ENCODE peak calls at places on chromosomes 3 and 15, in eight cellular contexts. R, N, L, B, K, Q, X and T are unnamed samples.
A peak's percentile ranks its signal among the peaks of the same experiment; 100 is the strongest.

GRCh38 chr3:29515451-29515850 is 234.6 kb downstream of the RBMS3 start:
- DNase-seq in K (no peak), Q (no peak), X (no peak), N (peak; percentile 67), R (no peak), B (peak; percentile 68), L (no peak), T (no peak)

GRCh38 chr15:66008920-66009572 is 139.8 kb downstream of the RAB11A start:
- DNase-seq in B (no peak), Q (no peak), N (peak; percentile 71), X (no peak), R (no peak), K (no peak), L (no peak), T (no peak)

GRCh38 chr3:27606537-27606936 is 115.6 kb downstream of the EOMES start:
- DNase-seq in R (no peak), Q (no peak), L (no peak), K (no peak), X (no peak), N (peak; percentile 51), B (peak; percentile 52), T (no peak)

GRCh38 chr3:45870099-45870498 is 16.2 kb upstream of the CCR9 start:
- DNase-seq in X (no peak), L (no peak), Q (no peak), K (no peak), R (peak; percentile 89), N (no peak), B (no peak), T (peak; percentile 92)

GRCh38 chr3:187813198-187813597 is 67.9 kb upstream of the BCL6 start:
- DNase-seq in L (no peak), N (no peak), Q (no peak), R (no peak), K (no peak), X (no peak), B (no peak), T (no peak)

GRCh38 chr15:94677202-94677790 is 445.9 kb downstream of the MCTP2 start:
- DNase-seq in N (no peak), B (no peak), Q (no peak), X (no peak), L (no peak), K (no peak), R (no peak), T (no peak)

GRCh38 chr15:70559840-70560239 is 203.5 kb downstream of the UACA start:
- DNase-seq in R (no peak), L (no peak), B (no peak), X (no peak), Q (no peak), N (no peak), K (no peak), T (peak; percentile 12)

GRCh38 chr3:16767006-16767405 is 117.7 kb upstream of the PLCL2 start:
- DNase-seq in R (no peak), B (peak; percentile 18), X (no peak), N (peak; percentile 9), K (no peak), Q (no peak), L (no peak), T (no peak)

GRCh38 chr3:118525096-118525495 is 509.6 kb downstream of the IGSF11 start:
- DNase-seq in N (no peak), K (no peak), R (no peak), B (no peak), Q (no peak), L (no peak), X (no peak), T (no peak)

GRCh38 chr15:74180689-74181602 is 7.4 kb downstream of the ISLR start:
- DNase-seq in N (no peak), X (no peak), B (peak; percentile 31), K (peak; percentile 69), L (no peak), Q (peak; percentile 6), R (no peak), T (no peak)

GRCh38 chr15:74184582-74185091 is 11.1 kb downstream of the ISLR start:
- DNase-seq in R (no peak), B (no peak), N (peak; percentile 60), X (no peak), Q (no peak), K (peak; percentile 24), L (no peak), T (no peak)

GRCh38 chr15:74179101-74179841 is 5.8 kb downstream of the ISLR start:
- DNase-seq in L (peak; percentile 71), B (peak; percentile 98), R (no peak), X (peak; percentile 63), N (peak; percentile 91), K (peak; percentile 95), Q (peak; percentile 83), T (no peak)

GRCh38 chr15:74179983-74180688 is 6.6 kb downstream of the ISLR start:
- DNase-seq in B (peak; percentile 94), X (no peak), R (no peak), K (peak; percentile 76), Q (peak; percentile 7), N (peak; percentile 75), L (no peak), T (no peak)

DNA sequence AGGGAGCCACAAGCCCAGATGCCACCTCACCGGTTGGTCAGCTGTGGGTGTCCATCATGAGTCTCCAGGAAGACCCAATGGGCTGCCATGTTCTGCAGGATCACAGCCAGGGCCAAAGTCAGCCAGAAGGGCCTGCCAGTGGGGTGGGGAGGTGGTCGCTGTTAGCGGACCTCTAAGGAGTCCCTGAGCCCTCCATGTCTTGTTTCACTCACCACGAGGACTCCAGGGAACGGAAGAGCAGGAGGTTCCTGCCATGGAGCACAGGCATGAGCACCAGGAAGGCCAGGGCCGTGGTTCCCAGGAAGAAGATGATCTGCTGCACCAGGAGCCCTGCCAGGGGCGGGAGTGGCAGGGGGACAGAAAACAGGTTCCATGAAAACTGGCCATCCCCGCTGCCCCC is 8.6 kb downstream of the ISLR start:
- DNase-seq in L (no peak), K (peak; percentile 47), B (no peak), N (no peak), Q (peak; percentile 4), R (no peak), X (no peak), T (no peak)
- H3K4me1 ChIP-seq in L (peaks cover 25% of the 10 kb centered on the region), K (peaks cover 17% of the 10 kb centered on the region), B (peaks cover 46% of the 10 kb centered on the region), N (peaks cover 60% of the 10 kb centered on the region), Q (peaks cover 21% of the 10 kb centered on the region), R (no peaks in the 10 kb centered on the region), X (no peaks in the 10 kb centered on the region), T (no peaks in the 10 kb centered on the region)

GRCh38 chr15:98856540-98856907 is 151.1 kb downstream of the PGPEP1L start:
- DNase-seq in R (no peak), N (peak; percentile 74), Q (no peak), L (no peak), K (no peak), X (no peak), B (peak; percentile 92), T (no peak)
- H3K4me1 ChIP-seq in R (peaks cover 25% of the 10 kb centered on the region), N (peaks cover 73% of the 10 kb centered on the region), Q (peaks cover 43% of the 10 kb centered on the region), L (peaks cover under 1% of the 10 kb centered on the region), K (peaks cover 19% of the 10 kb centered on the region), X (no peaks in the 10 kb centered on the region), B (peaks cover 83% of the 10 kb centered on the region), T (peaks cover 13% of the 10 kb centered on the region)

GRCh38 chr3:123083446-123084124 is 16.8 kb downstream of the PDIA5 start:
- DNase-seq in N (no peak), Q (no peak), R (no peak), B (peak; percentile 49), K (no peak), X (no peak), L (no peak), T (no peak)
- H3K4me1 ChIP-seq in N (peaks cover 16% of the 10 kb centered on the region), Q (peaks cover 24% of the 10 kb centered on the region), R (no peaks in the 10 kb centered on the region), B (peaks cover 63% of the 10 kb centered on the region), K (peaks cover 41% of the 10 kb centered on the region), X (no peaks in the 10 kb centered on the region), L (no peaks in the 10 kb centered on the region), T (no peaks in the 10 kb centered on the region)

DNA sequence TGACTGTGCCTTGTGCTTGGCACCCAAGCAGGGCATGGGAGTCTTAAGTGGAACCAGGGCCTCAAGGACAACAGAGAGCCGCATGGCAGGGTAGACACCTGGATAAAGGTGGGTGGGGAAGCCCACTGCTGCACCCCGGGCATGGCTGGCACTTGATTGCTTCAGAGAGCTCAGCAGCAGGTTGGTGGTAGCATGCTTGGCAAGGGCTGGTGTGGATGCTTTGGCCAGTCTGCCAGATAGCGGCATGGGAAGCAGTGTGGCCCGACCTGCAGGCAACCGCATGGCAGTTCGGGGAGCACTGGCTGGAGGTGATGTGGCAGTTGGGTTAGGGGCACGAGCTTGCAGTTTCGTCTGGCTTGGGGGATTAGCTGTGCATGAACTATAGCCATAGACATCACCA is 2.5 kb downstream of the CCDC71 start:
- DNase-seq in L (no peak), N (no peak), K (peak; percentile 40), Q (no peak), R (no peak), B (no peak), X (no peak), T (no peak)
- H3K4me1 ChIP-seq in L (no peaks in the 10 kb centered on the region), N (peaks cover 16% of the 10 kb centered on the region), K (peaks cover 11% of the 10 kb centered on the region), Q (no peaks in the 10 kb centered on the region), R (peaks cover 25% of the 10 kb centered on the region), B (peaks cover 6% of the 10 kb centered on the region), X (no peaks in the 10 kb centered on the region), T (peaks cover 10% of the 10 kb centered on the region)

GRCh38 chr15:41925209-41925608 is 31.4 kb upstream of the SPTBN5 start:
- DNase-seq in K (no peak), R (no peak), L (peak; percentile 75), X (no peak), N (no peak), Q (no peak), B (no peak), T (no peak)

GRCh38 chr15:41923424-41923999 is 29.7 kb upstream of the SPTBN5 start:
- DNase-seq in X (no peak), K (no peak), R (no peak), L (no peak), Q (no peak), N (no peak), B (peak; percentile 16), T (no peak)

GRCh38 chr15:41919954-41920538 is 26.2 kb upstream of the SPTBN5 start:
- DNase-seq in X (peak; percentile 52), N (no peak), R (no peak), L (no peak), K (no peak), Q (no peak), B (no peak), T (no peak)

GRCh38 chr15:41921167-41921566 is 27.3 kb upstream of the SPTBN5 start:
- DNase-seq in X (no peak), R (no peak), L (no peak), K (no peak), N (no peak), B (no peak), Q (no peak), T (no peak)

GRCh38 chr15:41922353-41922752 is 28.5 kb upstream of the SPTBN5 start:
- DNase-seq in K (no peak), L (no peak), N (no peak), B (no peak), R (no peak), Q (no peak), X (no peak), T (no peak)
- H3K4me1 ChIP-seq in K (peaks cover 36% of the 10 kb centered on the region), L (no peaks in the 10 kb centered on the region), N (peaks cover 26% of the 10 kb centered on the region), B (peaks cover 12% of the 10 kb centered on the region), R (peaks cover 14% of the 10 kb centered on the region), Q (peaks cover 26% of the 10 kb centered on the region), X (no peaks in the 10 kb centered on the region), T (no peaks in the 10 kb centered on the region)